ENCODE peak calls at places on chromosomes 4 and X, in four cellular contexts. I is fibroblast of lung, S is NCI-H345, D is activated gamma-delta T cell treated with Interleukin-2 at 50 U/mL for 16 hours. W is an unnamed sample.

GRCh38 chrX:71128915-71129765 is 10.7 kb downstream of the MED12 start:
- DNase-seq in I (peak), S (peak), D (peak), W (peak)

GRCh38 chr4:184980261-184980660 is 38.0 kb upstream of the HELT start:
- DNase-seq in I (no peak), S (no peak), D (no peak), W (no peak)

GRCh38 chr4:119695216-119695615 is 66.6 kb upstream of the PDE5A start:
- DNase-seq in I (no peak), S (no peak), D (no peak), W (no peak)

GRCh38 chr4:28842271-28842670 is 1877.9 kb upstream of the PCDH7 start:
- DNase-seq in I (no peak), S (no peak), D (no peak), W (no peak)

GRCh38 chr4:184815046-184815877 is 10.5 kb downstream of the ACSL1 start:
- DNase-seq in I (peak), S (peak), D (no peak), W (peak)

GRCh38 chrX:153755136-153755535 is 8.9 kb upstream of the PLXNB3 start:
- DNase-seq in I (no peak), S (no peak), D (no peak), W (no peak)

GRCh38 chr4:128285085-128286023 is 2.3 kb downstream of the PGRMC2 start:
- DNase-seq in I (peak), S (no peak), D (no peak), W (no peak)

GRCh38 chr4:87961993-87962791 is 13.3 kb upstream of the SPP1 start:
- DNase-seq in I (peak), S (no peak), D (no peak), W (no peak)

GRCh38 chrX:38519651-38520050 is 41.7 kb upstream of the TSPAN7 start:
- DNase-seq in I (no peak), S (no peak), D (no peak), W (no peak)

GRCh38 chr4:14193601-14194000 is 566.1 kb upstream of the BOD1L1 start:
- DNase-seq in I (peak), S (no peak), D (no peak), W (no peak)

GRCh38 chrX:51608071-51608470 is 10.6 kb downstream of the CENPVL3 start:
- DNase-seq in I (no peak), S (no peak), D (no peak), W (no peak)

GRCh38 chr4:2255501-2256155 is 6.3 kb downstream of the MXD4 start:
- DNase-seq in I (no peak), S (no peak), D (no peak), W (no peak)

GRCh38 chr4:2742823-2743517 is 13.2 kb downstream of the TNIP2 start:
- DNase-seq in I (no peak), S (no peak), D (no peak), W (no peak)

GRCh38 chr4:81343536-81343935 is 128.2 kb downstream of the RASGEF1B start:
- DNase-seq in I (no peak), S (no peak), D (no peak), W (no peak)

GRCh38 chr4:155570661-155571060 is 96.0 kb upstream of the GUCY1A1 start:
- DNase-seq in I (no peak), S (no peak), D (no peak), W (no peak)

GRCh38 chrX:8749697-8750096 is 17.8 kb upstream of the ANOS1 start:
- DNase-seq in I (no peak), S (no peak), D (no peak), W (no peak)

GRCh38 chr4:152735302-152735917 is 44.1 kb downstream of the TIGD4 start:
- DNase-seq in I (peak), S (peak), D (no peak), W (no peak)

GRCh38 chr4:156771171-156771837 is 200.3 kb downstream of the PDGFC start:
- DNase-seq in I (peak), S (peak), D (no peak), W (peak)

W was measured in hypothalamus.